ENCODE peak calls at places on chromosomes 2 and 18, in six cellular contexts. U is ovary; K is stimulated activated CD8-positive, alpha-beta memory T cell treated with anti-CD3 and anti-CD28 coated beads, Interleukin-7, amount 100 ng/mL, for 1 hour; Z is GM12865; B is T follicular helper cell; P is cardiac fibroblast. X is an unnamed sample.

GRCh38 chr2:240503375-240503774 is 54.4 kb downstream of the ANKMY1 start:
- DNase-seq in U (no peak), K (no peak), Z (no peak), B (no peak), P (no peak), X (no peak)

GRCh38 chr2:42588158-42588557 is 19.7 kb downstream of the MTA3 start:
- DNase-seq in U (no peak), K (no peak), Z (no peak), B (no peak), P (no peak), X (no peak)

GRCh38 chr2:25349397-25349796 is 7.7 kb upstream of the DNMT3A start:
- DNase-seq in U (no peak), K (no peak), Z (no peak), B (no peak), P (peak; percentile 76), X (no peak)

GRCh38 chr18:62569081-62569480 is 46.3 kb downstream of the ZCCHC2 start:
- DNase-seq in U (no peak), K (no peak), Z (no peak), B (no peak), P (no peak), X (no peak)

GRCh38 chr2:40957508-40957907 is 505.6 kb upstream of the SLC8A1 start:
- DNase-seq in U (no peak), K (no peak), Z (peak; percentile 26), B (no peak), P (peak; percentile 40), X (peak; percentile 65)

GRCh38 chr2:215609089-215610032 is 173.5 kb upstream of the FN1 start:
- DNase-seq in U (no peak), K (no peak), Z (no peak), B (no peak), P (peak; percentile 51), X (no peak)

GRCh38 chr18:2905802-2906521 is 59.2 kb downstream of the EMILIN2 start:
- DNase-seq in U (peak; percentile 83), K (peak; percentile 12), Z (peak; percentile 66), B (no peak), P (peak; percentile 62), X (peak; percentile 82)

GRCh38 chr2:214747992-214748391 is 61.5 kb downstream of the BARD1 start:
- DNase-seq in U (no peak), K (no peak), Z (peak; percentile 52), B (no peak), P (no peak), X (no peak)

GRCh38 chr2:224085246-224085645 is 46.2 kb upstream of the SERPINE2 start:
- DNase-seq in U (no peak), K (no peak), Z (no peak), B (no peak), P (peak; percentile 52), X (no peak)

GRCh38 chr2:73156539-73157124 is 43.9 kb upstream of the RAB11FIP5 start:
- DNase-seq in U (peak; percentile 46), K (no peak), Z (peak; percentile 27), B (no peak), P (peak; percentile 78), X (peak; percentile 67)

GRCh38 chr2:33377048-33377447 is 99.4 kb upstream of the RASGRP3 start:
- DNase-seq in U (no peak), K (no peak), Z (no peak), B (no peak), P (peak; percentile 44), X (no peak)

X was measured in NB4.